ENCODE peak calls at places on chromosomes 11 and 22, in six cellular contexts. S is IMR-90, C is neuronal stem cell, B is H9, N is trophoblast cell, Q is H1. H is an unnamed sample.

GRCh38 chr11:1304376-1304775 is 5.1 kb downstream of the TOLLIP start:
- DNase-seq in Q (no peak), C (no peak), S (no peak), N (no peak), B (no peak), H (no peak)

GRCh38 chr11:117831661-117832415 is 7.3 kb upstream of the FXYD2 start:
- DNase-seq in Q (no peak), S (no peak), B (peak; percentile 16), C (no peak), N (no peak), H (no peak)

GRCh38 chr11:64006468-64006867 is 20.2 kb downstream of the OTUB1 start:
- DNase-seq in S (no peak), Q (no peak), N (no peak), C (no peak), B (no peak), H (no peak)

GRCh38 chr22:47204002-47204979 is 441.8 kb downstream of the TBC1D22A start:
- DNase-seq in N (no peak), Q (no peak), S (no peak), B (no peak), C (no peak), H (no peak)

GRCh38 chr22:48673806-48674500 is 1153.7 kb downstream of the BRD1 start:
- DNase-seq in B (no peak), Q (no peak), S (no peak), N (no peak), C (no peak), H (no peak)

GRCh38 chr22:38788417-38788816 is 5.5 kb downstream of the DNAL4 start:
- DNase-seq in B (no peak), S (peak; percentile 96), N (peak; percentile 16), Q (no peak), C (no peak), H (peak; percentile 96)

GRCh38 chr22:44818727-44819126 is 66.4 kb downstream of the ARHGAP8 start:
- DNase-seq in N (no peak), B (no peak), C (no peak), S (no peak), Q (no peak), H (no peak)

GRCh38 chr11:108870373-108871020 is 205.6 kb downstream of the DDX10 start:
- DNase-seq in B (no peak), Q (no peak), C (no peak), N (peak; percentile 35), S (peak; percentile 87), H (peak; percentile 86)

GRCh38 chr22:35991168-35991567 is 37.5 kb downstream of the RBFOX2 start:
- DNase-seq in C (no peak), Q (no peak), S (peak; percentile 88), B (no peak), N (no peak), H (peak; percentile 74)

GRCh38 chr22:29784451-29785361 is 17.5 kb downstream of the UQCR10 start:
- DNase-seq in C (no peak), S (peak; percentile 18), N (no peak), Q (no peak), B (no peak), H (no peak)

GRCh38 chr11:35529971-35530495 is 4.6 kb upstream of the PAMR1 start:
- DNase-seq in N (peak; percentile 23), B (no peak), Q (no peak), C (no peak), S (peak; percentile 98), H (peak; percentile 65)

GRCh38 chr11:1152316-1153104 is 5.2 kb upstream of the MUC5AC start:
- DNase-seq in N (peak; percentile 35), C (no peak), Q (no peak), S (peak; percentile 78), B (peak; percentile 28), H (peak; percentile 38)

GRCh38 chr11:43447124-43447523 is 88.4 kb downstream of the TTC17 start:
- DNase-seq in N (no peak), S (no peak), Q (no peak), C (no peak), B (no peak), H (peak; percentile 2)
- H4K91ac ChIP-seq in N (no peak overlapping the region), S (no peak overlapping the region), Q (no peak overlapping the region), C (no peak overlapping the region), B (no peak overlapping the region), H (no peak overlapping the region)

GRCh38 chr22:37371491-37371890 is 55.8 kb downstream of the ELFN2 start:
- DNase-seq in C (no peak), N (no peak), B (no peak), Q (no peak), S (no peak), H (no peak)

GRCh38 chr22:37371911-37372310 is 55.4 kb downstream of the ELFN2 start:
- DNase-seq in N (no peak), Q (no peak), C (no peak), S (no peak), B (no peak), H (no peak)

GRCh38 chr22:37370306-37370979 is 56.8 kb downstream of the ELFN2 start:
- DNase-seq in B (no peak), N (peak; percentile 6), Q (no peak), S (no peak), C (no peak), H (no peak)

GRCh38 chr22:37368058-37368457 is 59.2 kb downstream of the ELFN2 start:
- DNase-seq in C (no peak), B (no peak), S (no peak), Q (no peak), N (no peak), H (no peak)

DNA sequence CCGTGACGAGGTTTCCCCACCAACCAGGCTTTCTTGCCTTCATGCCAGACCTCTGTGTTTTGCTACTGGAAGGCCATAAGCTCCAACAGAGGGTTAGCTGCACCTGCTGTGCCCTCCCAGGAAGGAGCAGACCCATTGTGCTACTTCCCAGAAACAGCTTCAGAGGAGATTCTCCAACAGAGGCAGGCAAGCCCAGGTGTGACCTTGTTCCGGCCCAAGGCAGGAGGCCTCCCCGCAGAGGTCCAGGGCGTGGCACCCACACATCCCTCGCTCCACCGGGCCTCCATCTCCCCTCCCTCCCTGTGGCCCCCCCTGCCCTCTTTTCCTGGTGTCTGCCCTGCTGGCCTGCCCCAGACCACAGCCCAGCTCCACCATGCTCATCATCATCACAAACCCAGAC is 57.7 kb downstream of the ELFN2 start:
- DNase-seq in C (no peak), Q (no peak), S (no peak), N (no peak), B (no peak), H (no peak)
- H4K91ac ChIP-seq in C (no peak overlapping the region), Q (no peak overlapping the region), S (no peak overlapping the region), N (no peak overlapping the region), B (no peak overlapping the region), H (no peak overlapping the region)

GRCh38 chr11:95153857-95154246 is 64.2 kb downstream of the ENDOD1 start:
- DNase-seq in Q (no peak), N (no peak), B (no peak), S (no peak), C (no peak), H (no peak)
- H4K91ac ChIP-seq in Q (no peak overlapping the region), N (no peak overlapping the region), B (no peak overlapping the region), S (no peak overlapping the region), C (no peak overlapping the region), H (peak overlapping the region; percentile 23)

DNA sequence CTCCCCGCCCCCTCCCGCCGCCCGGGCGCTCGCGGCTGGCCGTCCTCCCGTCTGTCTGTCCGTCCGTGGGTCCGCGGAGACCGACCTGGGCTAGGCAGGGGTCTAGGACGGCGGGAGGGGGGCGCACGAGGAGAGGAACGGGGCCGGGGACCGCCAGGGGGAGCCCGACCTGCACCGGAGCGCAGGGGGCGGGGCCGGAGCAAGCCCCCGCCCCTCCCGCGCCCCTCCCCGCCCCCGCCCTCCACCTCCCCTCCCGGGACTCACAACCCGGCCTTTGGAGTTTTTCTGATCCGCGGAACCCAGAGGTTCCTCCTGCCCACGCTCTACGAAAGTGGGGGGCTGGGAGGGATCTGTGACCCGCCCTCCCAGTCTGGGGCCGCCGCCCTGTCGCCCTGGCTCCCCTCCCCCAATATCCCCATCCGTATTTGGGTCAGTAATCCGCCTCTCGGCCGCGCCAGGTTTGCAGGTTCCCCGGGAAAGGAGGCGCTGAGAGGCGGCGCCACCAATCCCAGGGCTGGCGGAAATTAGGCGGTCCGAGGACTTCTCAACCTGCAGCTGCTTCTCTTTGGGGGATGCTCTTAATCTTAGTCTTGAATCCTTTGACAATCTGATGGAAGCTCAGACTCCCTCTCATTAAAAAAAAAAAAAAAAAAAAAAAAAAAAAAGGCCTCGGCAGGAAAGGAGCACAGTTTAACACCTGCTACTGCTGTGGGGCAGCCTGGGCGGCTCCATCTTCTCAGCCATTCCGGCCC is 922 bp upstream of the KCNJ11 start:
- DNase-seq in N (peak; percentile 30), S (peak; percentile 11), B (peak; percentile 87), C (peak; percentile 77), Q (peak; percentile 53), H (peak; percentile 48)
- H4K91ac ChIP-seq in N (no peak overlapping the region), S (no peak overlapping the region), B (no peak overlapping the region), C (no peak overlapping the region), Q (peak overlapping the region; percentile 66), H (no peak overlapping the region)

GRCh38 chr11:105208038-105208437 is 68.5 kb upstream of the CARD18 start:
- DNase-seq in Q (no peak), B (no peak), N (peak; percentile 12), S (no peak), C (no peak), H (no peak)

GRCh38 chr11:105201166-105201565 is 61.6 kb upstream of the CARD18 start:
- DNase-seq in N (no peak), C (no peak), B (no peak), Q (no peak), S (no peak), H (no peak)

GRCh38 chr11:105206633-105207032 is 67.1 kb upstream of the CARD18 start:
- DNase-seq in Q (no peak), B (no peak), S (no peak), N (no peak), C (no peak), H (no peak)

GRCh38 chr11:105202844-105203548 is 63.4 kb upstream of the CARD18 start:
- DNase-seq in Q (no peak), B (no peak), S (no peak), C (no peak), N (no peak), H (peak; percentile 45)

DNA sequence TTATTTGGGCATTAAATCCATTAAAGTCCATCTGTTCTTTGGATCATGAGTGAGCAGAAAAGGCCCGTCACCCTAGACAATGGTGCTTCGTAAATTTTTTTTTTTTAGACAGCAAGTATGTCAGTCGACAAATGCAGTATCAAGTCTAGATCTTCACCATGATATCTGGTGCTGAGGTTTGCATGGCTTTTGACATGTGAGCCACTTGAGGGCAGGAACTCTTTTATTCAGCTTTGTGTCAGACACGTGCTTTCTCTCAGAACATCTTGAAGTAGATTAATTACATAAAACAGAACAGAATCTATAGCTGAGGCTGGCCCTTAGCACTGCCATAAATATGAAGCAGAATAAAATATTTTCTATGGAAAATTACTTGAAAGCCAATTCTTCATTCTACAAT is 62.9 kb upstream of the CARD18 start:
- DNase-seq in C (no peak), N (no peak), B (no peak), S (no peak), Q (no peak), H (peak; percentile 12)
- H4K91ac ChIP-seq in C (no peak overlapping the region), N (no peak overlapping the region), B (no peak overlapping the region), S (no peak overlapping the region), Q (no peak overlapping the region), H (no peak overlapping the region)